ENCODE peak calls at places on chromosomes 7 and 10, in four cellular contexts. One of them, this sample, is unnamed.

GRCh38 chr7:50304911-50305621 is 550 bp downstream of the IKZF1 start:
- DNase-seq in ovary: no peak
- DNase-seq in H1: no peak
- DNase-seq in choroid plexus epithelial cell: no peak
- DNase-seq in this sample: no peak

GRCh38 chr7:115962340-115962739 is 68.2 kb downstream of the TFEC start:
- DNase-seq in ovary: no peak
- DNase-seq in H1: no peak
- DNase-seq in choroid plexus epithelial cell: peak; percentile 20
- DNase-seq in this sample: no peak

GRCh38 chr10:118209215-118209614 is 132.9 kb downstream of the FAM204A start:
- DNase-seq in ovary: no peak
- DNase-seq in choroid plexus epithelial cell: no peak
- DNase-seq in H1: no peak
- DNase-seq in this sample: no peak

GRCh38 chr10:35007858-35008301 is 82.3 kb downstream of the CUL2 start:
- DNase-seq in H1: no peak
- DNase-seq in ovary: no peak
- DNase-seq in choroid plexus epithelial cell: peak; percentile 83
- DNase-seq in this sample: no peak

GRCh38 chr7:14767716-14768425 is 134.7 kb downstream of the DGKB start:
- DNase-seq in ovary: no peak
- DNase-seq in choroid plexus epithelial cell: no peak
- DNase-seq in H1: no peak
- DNase-seq in this sample: no peak

GRCh38 chr7:77747178-77747577 is 50.9 kb downstream of the RSBN1L start:
- DNase-seq in choroid plexus epithelial cell: no peak
- DNase-seq in H1: no peak
- DNase-seq in ovary: no peak
- DNase-seq in this sample: no peak

GRCh38 chr7:4178416-4178815 is 503.7 kb upstream of the FOXK1 start:
- DNase-seq in H1: no peak
- DNase-seq in choroid plexus epithelial cell: no peak
- DNase-seq in ovary: no peak
- DNase-seq in this sample: no peak

GRCh38 chr10:15579605-15580004 is 140.1 kb downstream of the ITGA8 start:
- DNase-seq in choroid plexus epithelial cell: peak; percentile 34
- DNase-seq in H1: no peak
- DNase-seq in ovary: no peak
- DNase-seq in this sample: no peak

GRCh38 chr7:50502001-50502684 is 52.0 kb upstream of the FIGNL1 start:
- DNase-seq in H1: no peak
- DNase-seq in ovary: peak; percentile 70
- DNase-seq in choroid plexus epithelial cell: peak; percentile 98
- DNase-seq in this sample: no peak

GRCh38 chr7:85229544-85229943 is 42.7 kb upstream of the SEMA3D start:
- DNase-seq in ovary: no peak
- DNase-seq in H1: no peak
- DNase-seq in choroid plexus epithelial cell: no peak
- DNase-seq in this sample: no peak

GRCh38 chr7:114426380-114426779 is 11.8 kb downstream of the FOXP2 start:
- DNase-seq in choroid plexus epithelial cell: no peak
- DNase-seq in H1: no peak
- DNase-seq in ovary: no peak
- DNase-seq in this sample: no peak

GRCh38 chr7:114419441-114420107 is 5.0 kb downstream of the FOXP2 start:
- DNase-seq in H1: no peak
- DNase-seq in ovary: no peak
- DNase-seq in choroid plexus epithelial cell: no peak
- DNase-seq in this sample: no peak

GRCh38 chr7:114426824-114427223 is 12.2 kb downstream of the FOXP2 start:
- DNase-seq in ovary: no peak
- DNase-seq in H1: no peak
- DNase-seq in choroid plexus epithelial cell: peak; percentile 72
- DNase-seq in this sample: no peak

GRCh38 chr7:114423218-114423496 is 8.5 kb downstream of the FOXP2 start:
- DNase-seq in choroid plexus epithelial cell: no peak
- DNase-seq in H1: no peak
- DNase-seq in ovary: no peak
- DNase-seq in this sample: no peak

GRCh38 chr7:114422478-114423217 is 8.0 kb downstream of the FOXP2 start:
- DNase-seq in H1: no peak
- DNase-seq in choroid plexus epithelial cell: no peak
- DNase-seq in ovary: no peak
- DNase-seq in this sample: no peak
- TF ChIP-seq CTCF in H1: peak; percentile 60
- TF ChIP-seq CTCF in choroid plexus epithelial cell: peak; percentile 57
- TF ChIP-seq CTCF in ovary: no peak
- TF ChIP-seq CTCF in this sample: no peak

GRCh38 chr7:117777335-117778150 is 95.7 kb downstream of the CTTNBP2 start:
- DNase-seq in H1: no peak
- DNase-seq in ovary: no peak
- DNase-seq in choroid plexus epithelial cell: no peak
- DNase-seq in this sample: no peak

GRCh38 chr7:117785431-117785830 is 87.8 kb downstream of the CTTNBP2 start:
- DNase-seq in choroid plexus epithelial cell: no peak
- DNase-seq in ovary: no peak
- DNase-seq in H1: no peak
- DNase-seq in this sample: no peak

GRCh38 chr7:117780832-117781231 is 92.4 kb downstream of the CTTNBP2 start:
- DNase-seq in ovary: no peak
- DNase-seq in H1: no peak
- DNase-seq in choroid plexus epithelial cell: peak; percentile 38
- DNase-seq in this sample: no peak

GRCh38 chr7:117784315-117784714 is 88.9 kb downstream of the CTTNBP2 start:
- DNase-seq in H1: no peak
- DNase-seq in ovary: no peak
- DNase-seq in choroid plexus epithelial cell: no peak
- DNase-seq in this sample: no peak

DNA sequence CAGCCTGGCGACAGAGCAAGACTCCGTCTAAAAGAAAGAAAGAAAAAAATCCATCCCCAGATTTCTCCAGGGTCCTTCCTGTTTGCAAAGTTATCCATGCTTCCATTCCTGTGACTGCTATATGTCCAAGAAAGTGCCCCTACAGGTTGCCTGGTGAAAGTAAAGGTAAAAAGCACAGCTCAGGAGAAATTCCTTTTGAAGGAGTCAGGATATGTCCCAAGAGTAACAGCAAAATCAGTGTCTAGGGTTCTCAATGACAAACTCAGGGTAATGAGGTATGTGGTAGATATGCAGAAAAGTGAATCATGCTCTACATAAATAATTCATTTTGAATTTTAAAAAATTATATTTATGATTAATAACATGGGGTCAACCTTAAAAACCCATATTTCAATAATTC is 91.5 kb downstream of the CTTNBP2 start:
- DNase-seq in ovary: no peak
- DNase-seq in choroid plexus epithelial cell: peak; percentile 3
- DNase-seq in H1: no peak
- DNase-seq in this sample: no peak
- TF ChIP-seq CTCF in ovary: no peak
- TF ChIP-seq CTCF in choroid plexus epithelial cell: no peak
- TF ChIP-seq CTCF in H1: peak; percentile 25
- TF ChIP-seq CTCF in this sample: no peak

DNA sequence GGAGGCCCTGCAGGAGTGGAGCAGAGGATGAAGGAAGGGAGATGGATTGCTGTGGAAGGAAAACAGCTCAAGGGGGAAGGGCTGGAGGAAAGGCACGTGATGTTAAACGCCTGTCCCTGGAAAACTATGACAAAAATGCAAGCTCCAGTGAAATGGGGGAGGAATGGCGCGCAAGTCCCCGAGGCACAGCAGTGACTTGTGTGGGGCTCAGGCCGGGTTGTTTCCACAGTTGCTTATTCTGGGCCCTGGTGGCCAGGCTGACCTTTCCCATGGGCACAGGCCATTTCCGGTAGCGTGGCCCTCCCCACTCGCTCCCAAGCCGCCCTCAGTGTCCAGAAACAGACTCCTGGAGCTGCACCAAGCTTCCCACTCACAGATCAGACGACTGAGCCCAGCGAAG is 68.1 kb upstream of the PDGFA start:
- DNase-seq in choroid plexus epithelial cell: no peak
- DNase-seq in ovary: no peak
- DNase-seq in H1: no peak
- DNase-seq in this sample: no peak
- TF ChIP-seq CTCF in choroid plexus epithelial cell: no peak
- TF ChIP-seq CTCF in ovary: no peak
- TF ChIP-seq CTCF in H1: no peak
- TF ChIP-seq CTCF in this sample: no peak

GRCh38 chr7:137091396-137091795 is 222.9 kb downstream of the CHRM2 start:
- DNase-seq in choroid plexus epithelial cell: peak; percentile 61
- DNase-seq in H1: peak; percentile 29
- DNase-seq in ovary: no peak
- DNase-seq in this sample: no peak
- TF ChIP-seq CTCF in choroid plexus epithelial cell: peak; percentile 73
- TF ChIP-seq CTCF in H1: peak; percentile 77
- TF ChIP-seq CTCF in ovary: no peak
- TF ChIP-seq CTCF in this sample: peak; percentile 29

DNA sequence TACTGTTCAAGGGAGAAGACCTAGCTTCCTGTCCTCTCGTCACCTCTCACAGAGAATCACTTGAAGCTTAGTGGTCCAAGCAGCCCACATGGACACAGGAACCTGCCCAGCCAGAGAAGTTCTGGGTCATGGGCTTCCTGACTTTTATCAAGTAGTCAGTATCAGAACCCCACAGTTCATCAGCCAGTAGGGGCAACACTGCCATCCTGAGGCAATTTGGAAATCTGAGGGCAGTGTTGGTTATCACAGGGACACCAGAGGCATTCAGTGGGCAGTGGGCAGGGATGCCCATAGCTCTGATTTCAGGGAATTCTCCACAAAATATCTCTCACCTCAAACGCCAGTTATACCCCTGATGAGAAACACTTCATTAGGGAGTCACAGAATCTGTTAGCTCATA is 22.5 kb upstream of the MGAM2 start:
- DNase-seq in choroid plexus epithelial cell: no peak
- DNase-seq in H1: no peak
- DNase-seq in ovary: no peak
- DNase-seq in this sample: no peak
- TF ChIP-seq CTCF in choroid plexus epithelial cell: no peak
- TF ChIP-seq CTCF in H1: peak; percentile 37
- TF ChIP-seq CTCF in ovary: no peak
- TF ChIP-seq CTCF in this sample: no peak